ENCODE peak calls at places on chromosomes 4 and X, in ten cellular contexts. D is foreskin fibroblast, P is fibroblast of lung, R is GM12878, J is astrocyte of the spinal cord, S is ovary, G is colonic mucosa, U is GM20000, Y is choroid plexus epithelial cell, O is HepG2. I is an unnamed sample.

GRCh38 chr4:76375703-76376102 is 45.2 kb downstream of the CCDC158 start:
- DNase-seq in Y (no peak), J (no peak), R (no peak), O (no peak), U (no peak), S (no peak), P (no peak), D (no peak), G (no peak), I (no peak)

GRCh38 chr4:7808752-7809151 is 130.9 kb downstream of the AFAP1 start:
- DNase-seq in O (no peak), Y (peak), D (peak), R (no peak), G (no peak), S (no peak), U (no peak), J (peak), P (peak), I (peak)

GRCh38 chr4:120699354-120699753 is 223.2 kb downstream of the PRDM5 start:
- DNase-seq in P (no peak), U (no peak), D (no peak), J (no peak), Y (no peak), G (no peak), S (no peak), R (no peak), O (no peak), I (no peak)

GRCh38 chrX:130144509-130144908 is 21.1 kb downstream of the AIFM1 start:
- DNase-seq in D (peak), R (no peak), Y (peak), O (no peak), P (peak), G (no peak), S (no peak), U (no peak), J (no peak), I (peak)

GRCh38 chr4:149409186-149410056 is 406.2 kb downstream of the IQCM start:
- DNase-seq in P (peak), Y (peak), U (no peak), D (peak), G (no peak), S (no peak), O (no peak), J (peak), R (no peak), I (peak)

GRCh38 chrX:10433296-10433965 is 187.0 kb downstream of the MID1 start:
- DNase-seq in P (no peak), S (no peak), O (no peak), R (no peak), G (no peak), J (no peak), U (no peak), D (no peak), Y (no peak), I (no peak)

GRCh38 chr4:15673337-15673736 is 8.3 kb upstream of the FAM200B start:
- DNase-seq in O (no peak), R (no peak), Y (no peak), U (no peak), D (no peak), P (no peak), S (no peak), G (no peak), J (no peak), I (no peak)

GRCh38 chr4:176002007-176002623 is 63.5 kb upstream of the WDR17 start:
- DNase-seq in S (no peak), P (peak), R (no peak), D (no peak), O (no peak), U (peak), G (peak), J (no peak), Y (peak), I (peak)

GRCh38 chr4:16034010-16034829 is 49.6 kb downstream of the PROM1 start:
- DNase-seq in R (no peak), Y (peak), D (no peak), J (no peak), U (no peak), S (no peak), P (peak), O (peak), G (no peak), I (peak)

GRCh38 chr4:61837395-61837794 is 637.3 kb downstream of the ADGRL3 start:
- DNase-seq in U (no peak), J (no peak), G (no peak), P (no peak), D (no peak), O (no peak), S (no peak), R (no peak), Y (no peak), I (no peak)
- TF ChIP-seq CTCF in U (no peak), J (no peak), G (no peak), P (no peak), D (no peak), O (no peak), S (no peak), R (no peak), Y (no peak), I (no peak)

GRCh38 chrX:123732679-123733363 is at the start of gene THOC2:
- DNase-seq in U (peak), S (peak), P (peak), R (peak), Y (peak), D (peak), O (peak), G (peak), J (peak), I (peak)
- TF ChIP-seq CTCF in U (no peak), S (peak), P (peak), R (peak), Y (peak), D (peak), O (peak), G (peak), J (peak), I (peak)

GRCh38 chrX:119885554-119886428 is 9.9 kb upstream of the AKAP14 start:
- DNase-seq in R (no peak), Y (peak), P (peak), D (no peak), O (peak), U (no peak), G (peak), S (no peak), J (peak), I (no peak)

GRCh38 chrX:119887721-119888425 is 7.8 kb upstream of the AKAP14 start:
- DNase-seq in R (no peak), O (peak), P (peak), G (peak), J (peak), D (peak), U (peak), Y (peak), S (no peak), I (peak)
- TF ChIP-seq CTCF in R (peak), O (peak), P (peak), G (peak), J (peak), D (peak), U (no peak), Y (peak), S (no peak), I (peak)

DNA sequence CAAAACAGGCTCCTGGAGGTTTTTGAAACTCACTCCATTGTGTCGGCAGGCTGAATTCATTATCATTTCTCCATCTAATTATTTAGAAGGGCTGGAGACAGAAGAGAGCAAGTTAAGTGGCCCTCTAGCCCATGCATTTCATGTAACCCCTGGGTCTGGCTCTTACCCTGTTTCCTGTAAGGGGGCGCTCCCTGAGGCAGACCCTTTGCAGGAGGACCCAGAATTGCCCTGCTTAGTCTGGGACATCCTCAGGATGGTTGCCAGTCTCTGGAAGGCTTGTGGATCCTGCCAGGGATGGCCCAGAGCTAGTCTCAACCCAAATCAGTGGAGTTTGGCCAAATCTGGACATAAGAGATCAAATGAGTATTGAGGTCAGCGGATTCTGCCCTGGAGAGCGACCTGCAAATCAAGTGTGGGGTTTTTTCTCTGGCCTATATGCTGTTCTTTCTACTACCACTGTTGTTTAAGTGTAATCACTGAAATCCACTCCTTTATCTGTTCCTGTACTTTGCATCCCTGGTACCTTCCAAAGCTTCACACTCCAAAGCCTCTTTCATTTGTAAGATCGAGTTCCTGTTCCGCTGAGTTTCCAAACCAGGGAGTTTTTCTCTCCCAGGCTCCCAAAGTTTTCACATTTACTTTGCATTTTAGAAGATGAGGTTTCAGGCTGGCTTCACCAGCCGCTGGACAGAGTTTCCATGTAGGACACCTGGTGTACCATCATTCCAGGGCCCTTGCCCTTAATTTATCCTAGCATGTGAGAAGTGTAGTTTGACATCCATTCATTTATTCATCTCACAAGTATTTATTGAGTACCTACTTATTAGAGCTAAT is 6.3 kb downstream of the KLF3 start:
- DNase-seq in P (no peak), S (no peak), Y (no peak), D (no peak), J (no peak), O (no peak), G (peak), R (no peak), U (no peak), I (no peak)
- TF ChIP-seq CTCF in P (no peak), S (no peak), Y (no peak), D (no peak), J (no peak), O (no peak), G (no peak), R (no peak), U (no peak), I (no peak)

GRCh38 chr4:75179510-75179909 is 246.6 kb downstream of the PARM1 start:
- DNase-seq in S (no peak), R (no peak), D (no peak), U (no peak), O (no peak), G (no peak), P (no peak), Y (no peak), J (no peak), I (no peak)

GRCh38 chr4:75180217-75180616 is 247.3 kb downstream of the PARM1 start:
- DNase-seq in J (no peak), D (no peak), U (no peak), P (no peak), S (no peak), Y (no peak), O (no peak), G (no peak), R (no peak), I (peak)

DNA sequence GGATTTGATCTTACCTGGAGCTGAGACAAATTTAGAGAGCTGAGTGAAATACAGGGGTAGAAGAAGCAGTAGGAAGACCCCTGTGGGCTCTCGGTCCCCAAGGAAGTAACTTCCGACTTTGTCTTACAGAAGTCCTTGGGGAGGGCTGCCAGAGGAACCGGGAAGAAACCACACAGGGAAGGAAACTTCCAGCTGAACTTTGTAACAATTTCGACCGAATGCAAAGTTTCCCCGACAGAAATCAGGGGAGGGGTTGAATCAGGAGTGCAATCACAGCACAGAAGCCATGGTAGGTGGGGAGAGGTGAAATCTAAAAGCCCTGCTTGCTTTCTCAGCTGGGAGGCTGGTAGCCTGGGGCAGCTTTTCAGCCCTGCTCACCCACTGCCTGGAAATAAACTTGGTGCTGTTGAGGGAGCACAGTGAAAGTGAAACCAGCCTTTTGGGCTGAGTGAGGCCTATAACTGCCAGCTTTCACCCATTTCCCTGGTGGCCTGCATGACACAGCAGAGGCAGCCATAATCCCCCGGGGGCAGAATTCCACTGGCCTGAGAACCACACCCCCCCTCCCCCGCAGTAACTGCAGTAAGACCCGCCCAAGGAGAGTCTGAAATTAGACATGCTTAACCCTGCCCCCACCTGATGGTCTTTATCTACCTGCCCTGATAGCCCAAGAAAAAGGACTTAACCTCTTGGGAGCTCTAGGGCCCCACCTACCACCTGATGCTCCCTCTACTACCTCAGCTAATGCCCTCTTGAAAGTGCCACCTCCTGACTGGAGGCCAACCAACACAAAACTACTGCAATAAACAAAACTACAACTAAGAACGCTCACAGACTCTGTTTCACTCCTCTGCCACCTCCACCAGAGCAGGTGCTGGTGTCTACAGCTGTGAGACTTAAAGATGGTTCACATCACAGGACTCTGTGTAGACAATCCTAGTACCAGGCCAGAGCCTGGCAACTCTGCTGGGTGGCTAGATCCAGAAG is 248.2 kb downstream of the PARM1 start:
- DNase-seq in G (peak), S (no peak), P (no peak), O (no peak), Y (no peak), D (no peak), J (no peak), U (peak), R (peak), I (peak)
- TF ChIP-seq CTCF in G (no peak), S (no peak), P (no peak), O (no peak), Y (no peak), D (no peak), J (no peak), U (no peak), R (no peak), I (no peak)